ENCODE peak calls at places on chromosomes 13 and 19, in six cellular contexts. One of them, this sample, is unnamed.

GRCh38 chr19:42370667-42371066 is 19.4 kb downstream of the CNFN start:
- DNase-seq in activated CD8-positive, alpha-beta memory T cell treated with anti-CD3 and anti-CD28 coated beads for 1 hour: no peak
- DNase-seq in AG20443: no peak
- DNase-seq in pancreas: no peak
- DNase-seq in HEK293T: no peak
- DNase-seq in uterus: no peak
- DNase-seq in this sample: no peak

GRCh38 chr13:106263801-106264200 is 271.7 kb downstream of the EFNB2 start:
- DNase-seq in AG20443: no peak
- DNase-seq in activated CD8-positive, alpha-beta memory T cell treated with anti-CD3 and anti-CD28 coated beads for 1 hour: no peak
- DNase-seq in HEK293T: no peak
- DNase-seq in pancreas: no peak
- DNase-seq in uterus: no peak
- DNase-seq in this sample: no peak

GRCh38 chr19:29530549-29531457 is 5.0 kb downstream of the VSTM2B start:
- DNase-seq in activated CD8-positive, alpha-beta memory T cell treated with anti-CD3 and anti-CD28 coated beads for 1 hour: no peak
- DNase-seq in AG20443: no peak
- DNase-seq in pancreas: no peak
- DNase-seq in HEK293T: no peak
- DNase-seq in uterus: no peak
- DNase-seq in this sample: no peak

GRCh38 chr13:79245937-79246574 is 160.0 kb downstream of the RBM26 start:
- DNase-seq in activated CD8-positive, alpha-beta memory T cell treated with anti-CD3 and anti-CD28 coated beads for 1 hour: no peak
- DNase-seq in HEK293T: peak
- DNase-seq in pancreas: no peak
- DNase-seq in uterus: no peak
- DNase-seq in AG20443: no peak
- DNase-seq in this sample: no peak

GRCh38 chr19:31639306-31639705 is 290.1 kb upstream of the TSHZ3 start:
- DNase-seq in pancreas: no peak
- DNase-seq in HEK293T: no peak
- DNase-seq in AG20443: no peak
- DNase-seq in uterus: no peak
- DNase-seq in activated CD8-positive, alpha-beta memory T cell treated with anti-CD3 and anti-CD28 coated beads for 1 hour: no peak
- DNase-seq in this sample: no peak

GRCh38 chr19:35531291-35531690 is 2.0 kb upstream of the GAPDHS start:
- DNase-seq in pancreas: no peak
- DNase-seq in activated CD8-positive, alpha-beta memory T cell treated with anti-CD3 and anti-CD28 coated beads for 1 hour: no peak
- DNase-seq in AG20443: no peak
- DNase-seq in HEK293T: no peak
- DNase-seq in uterus: no peak
- DNase-seq in this sample: no peak

GRCh38 chr19:38006361-38007045 is 99.5 kb downstream of the SIPA1L3 start:
- DNase-seq in uterus: no peak
- DNase-seq in activated CD8-positive, alpha-beta memory T cell treated with anti-CD3 and anti-CD28 coated beads for 1 hour: no peak
- DNase-seq in pancreas: no peak
- DNase-seq in HEK293T: no peak
- DNase-seq in AG20443: no peak
- DNase-seq in this sample: no peak

GRCh38 chr13:21668665-21669599 is 1.9 kb upstream of the FGF9 start:
- DNase-seq in AG20443: peak
- DNase-seq in activated CD8-positive, alpha-beta memory T cell treated with anti-CD3 and anti-CD28 coated beads for 1 hour: no peak
- DNase-seq in uterus: no peak
- DNase-seq in HEK293T: peak
- DNase-seq in pancreas: no peak
- DNase-seq in this sample: no peak

GRCh38 chr19:20423381-20424207 is 142.0 kb downstream of the ZNF737 start:
- DNase-seq in uterus: peak
- DNase-seq in activated CD8-positive, alpha-beta memory T cell treated with anti-CD3 and anti-CD28 coated beads for 1 hour: no peak
- DNase-seq in HEK293T: no peak
- DNase-seq in pancreas: peak
- DNase-seq in AG20443: peak
- DNase-seq in this sample: peak

GRCh38 chr13:49185264-49185663 is 34.9 kb upstream of the MLNR start:
- DNase-seq in pancreas: no peak
- DNase-seq in HEK293T: no peak
- DNase-seq in uterus: no peak
- DNase-seq in AG20443: no peak
- DNase-seq in activated CD8-positive, alpha-beta memory T cell treated with anti-CD3 and anti-CD28 coated beads for 1 hour: no peak
- DNase-seq in this sample: no peak

GRCh38 chr13:76711515-76712182 is 174.6 kb downstream of the KCTD12 start:
- DNase-seq in uterus: peak
- DNase-seq in activated CD8-positive, alpha-beta memory T cell treated with anti-CD3 and anti-CD28 coated beads for 1 hour: no peak
- DNase-seq in pancreas: no peak
- DNase-seq in HEK293T: no peak
- DNase-seq in AG20443: peak
- DNase-seq in this sample: no peak

GRCh38 chr19:7975037-7975436 is 30.4 kb downstream of the ELAVL1 start:
- DNase-seq in HEK293T: no peak
- DNase-seq in AG20443: no peak
- DNase-seq in pancreas: no peak
- DNase-seq in activated CD8-positive, alpha-beta memory T cell treated with anti-CD3 and anti-CD28 coated beads for 1 hour: no peak
- DNase-seq in uterus: no peak
- DNase-seq in this sample: no peak

GRCh38 chr13:20672772-20673171 is 30.7 kb upstream of the IL17D start:
- DNase-seq in HEK293T: no peak
- DNase-seq in uterus: no peak
- DNase-seq in pancreas: no peak
- DNase-seq in activated CD8-positive, alpha-beta memory T cell treated with anti-CD3 and anti-CD28 coated beads for 1 hour: no peak
- DNase-seq in AG20443: peak
- DNase-seq in this sample: no peak

GRCh38 chr13:105346141-105346766 is 1189.2 kb downstream of the EFNB2 start:
- DNase-seq in HEK293T: no peak
- DNase-seq in activated CD8-positive, alpha-beta memory T cell treated with anti-CD3 and anti-CD28 coated beads for 1 hour: no peak
- DNase-seq in AG20443: peak
- DNase-seq in pancreas: no peak
- DNase-seq in uterus: no peak
- DNase-seq in this sample: no peak

GRCh38 chr19:12527034-12527836 is 24.0 kb downstream of the ZNF564 start:
- DNase-seq in pancreas: no peak
- DNase-seq in AG20443: no peak
- DNase-seq in uterus: no peak
- DNase-seq in HEK293T: no peak
- DNase-seq in activated CD8-positive, alpha-beta memory T cell treated with anti-CD3 and anti-CD28 coated beads for 1 hour: no peak
- DNase-seq in this sample: no peak

GRCh38 chr13:95002968-95003813 is 290.8 kb upstream of the SOX21 start:
- DNase-seq in uterus: no peak
- DNase-seq in pancreas: no peak
- DNase-seq in HEK293T: no peak
- DNase-seq in AG20443: peak
- DNase-seq in activated CD8-positive, alpha-beta memory T cell treated with anti-CD3 and anti-CD28 coated beads for 1 hour: no peak
- DNase-seq in this sample: no peak

GRCh38 chr13:86813198-86813597 is 858.0 kb upstream of the SLITRK5 start:
- DNase-seq in pancreas: no peak
- DNase-seq in AG20443: no peak
- DNase-seq in HEK293T: no peak
- DNase-seq in uterus: no peak
- DNase-seq in activated CD8-positive, alpha-beta memory T cell treated with anti-CD3 and anti-CD28 coated beads for 1 hour: no peak
- DNase-seq in this sample: no peak

GRCh38 chr19:50325310-50326100 is 3.7 kb downstream of the KCNC3 start:
- DNase-seq in AG20443: peak
- DNase-seq in HEK293T: peak
- DNase-seq in uterus: no peak
- DNase-seq in pancreas: peak
- DNase-seq in activated CD8-positive, alpha-beta memory T cell treated with anti-CD3 and anti-CD28 coated beads for 1 hour: peak
- DNase-seq in this sample: peak

GRCh38 chr19:49272204-49272603 is 52.8 kb downstream of the SLC6A16 start:
- DNase-seq in activated CD8-positive, alpha-beta memory T cell treated with anti-CD3 and anti-CD28 coated beads for 1 hour: no peak
- DNase-seq in AG20443: no peak
- DNase-seq in pancreas: no peak
- DNase-seq in uterus: no peak
- DNase-seq in HEK293T: no peak
- DNase-seq in this sample: no peak

GRCh38 chr19:6611441-6611852 is 20.5 kb upstream of the CD70 start:
- DNase-seq in HEK293T: no peak
- DNase-seq in pancreas: no peak
- DNase-seq in AG20443: peak
- DNase-seq in activated CD8-positive, alpha-beta memory T cell treated with anti-CD3 and anti-CD28 coated beads for 1 hour: no peak
- DNase-seq in uterus: no peak
- DNase-seq in this sample: no peak

GRCh38 chr13:110616103-110617101 is 1.1 kb downstream of the NAXD start:
- DNase-seq in activated CD8-positive, alpha-beta memory T cell treated with anti-CD3 and anti-CD28 coated beads for 1 hour: no peak
- DNase-seq in HEK293T: no peak
- DNase-seq in AG20443: peak
- DNase-seq in pancreas: peak
- DNase-seq in uterus: no peak
- DNase-seq in this sample: peak

GRCh38 chr13:33518442-33518841 is 232.9 kb upstream of the STARD13 start:
- DNase-seq in pancreas: no peak
- DNase-seq in AG20443: no peak
- DNase-seq in HEK293T: no peak
- DNase-seq in activated CD8-positive, alpha-beta memory T cell treated with anti-CD3 and anti-CD28 coated beads for 1 hour: no peak
- DNase-seq in uterus: no peak
- DNase-seq in this sample: no peak

GRCh38 chr19:5292453-5292842 is 48.2 kb downstream of the PTPRS start:
- DNase-seq in HEK293T: peak
- DNase-seq in AG20443: peak
- DNase-seq in activated CD8-positive, alpha-beta memory T cell treated with anti-CD3 and anti-CD28 coated beads for 1 hour: no peak
- DNase-seq in pancreas: peak
- DNase-seq in uterus: no peak
- DNase-seq in this sample: peak

GRCh38 chr13:102771298-102772041 is 2.1 kb downstream of the TEX30 start:
- DNase-seq in activated CD8-positive, alpha-beta memory T cell treated with anti-CD3 and anti-CD28 coated beads for 1 hour: no peak
- DNase-seq in AG20443: no peak
- DNase-seq in pancreas: no peak
- DNase-seq in HEK293T: no peak
- DNase-seq in uterus: no peak
- DNase-seq in this sample: no peak

GRCh38 chr19:19146000-19146608 is 7.8 kb upstream of the TMEM161A start:
- DNase-seq in activated CD8-positive, alpha-beta memory T cell treated with anti-CD3 and anti-CD28 coated beads for 1 hour: peak
- DNase-seq in pancreas: peak
- DNase-seq in HEK293T: peak
- DNase-seq in AG20443: peak
- DNase-seq in uterus: peak
- DNase-seq in this sample: peak

GRCh38 chr13:27211771-27212364 is 39.5 kb upstream of the RPL21 start:
- DNase-seq in pancreas: no peak
- DNase-seq in uterus: no peak
- DNase-seq in HEK293T: no peak
- DNase-seq in activated CD8-positive, alpha-beta memory T cell treated with anti-CD3 and anti-CD28 coated beads for 1 hour: no peak
- DNase-seq in AG20443: no peak
- DNase-seq in this sample: no peak

GRCh38 chr19:7216373-7216902 is 77.8 kb downstream of the INSR start:
- DNase-seq in HEK293T: no peak
- DNase-seq in pancreas: no peak
- DNase-seq in AG20443: no peak
- DNase-seq in uterus: no peak
- DNase-seq in activated CD8-positive, alpha-beta memory T cell treated with anti-CD3 and anti-CD28 coated beads for 1 hour: no peak
- DNase-seq in this sample: no peak

GRCh38 chr19:1401138-1401888 is at the start of gene GAMT:
- DNase-seq in activated CD8-positive, alpha-beta memory T cell treated with anti-CD3 and anti-CD28 coated beads for 1 hour: peak
- DNase-seq in HEK293T: peak
- DNase-seq in uterus: no peak
- DNase-seq in AG20443: peak
- DNase-seq in pancreas: peak
- DNase-seq in this sample: peak

GRCh38 chr13:24208314-24208713 is 47.8 kb downstream of the SPATA13 start:
- DNase-seq in activated CD8-positive, alpha-beta memory T cell treated with anti-CD3 and anti-CD28 coated beads for 1 hour: no peak
- DNase-seq in pancreas: no peak
- DNase-seq in AG20443: peak
- DNase-seq in HEK293T: no peak
- DNase-seq in uterus: no peak
- DNase-seq in this sample: no peak

GRCh38 chr19:46495789-46496099 is at the start of gene PNMA8B:
- DNase-seq in activated CD8-positive, alpha-beta memory T cell treated with anti-CD3 and anti-CD28 coated beads for 1 hour: no peak
- DNase-seq in HEK293T: no peak
- DNase-seq in uterus: peak
- DNase-seq in pancreas: peak
- DNase-seq in AG20443: peak
- DNase-seq in this sample: no peak

GRCh38 chr13:110262082-110262436 is 44.9 kb downstream of the COL4A1 start:
- DNase-seq in AG20443: no peak
- DNase-seq in pancreas: no peak
- DNase-seq in activated CD8-positive, alpha-beta memory T cell treated with anti-CD3 and anti-CD28 coated beads for 1 hour: no peak
- DNase-seq in HEK293T: no peak
- DNase-seq in uterus: no peak
- DNase-seq in this sample: no peak

GRCh38 chr13:21343659-21344058 is 115.4 kb downstream of the ZDHHC20 start:
- DNase-seq in uterus: no peak
- DNase-seq in pancreas: no peak
- DNase-seq in HEK293T: no peak
- DNase-seq in AG20443: no peak
- DNase-seq in activated CD8-positive, alpha-beta memory T cell treated with anti-CD3 and anti-CD28 coated beads for 1 hour: no peak
- DNase-seq in this sample: no peak

GRCh38 chr13:28340272-28340793 is 154.6 kb downstream of the FLT1 start:
- DNase-seq in activated CD8-positive, alpha-beta memory T cell treated with anti-CD3 and anti-CD28 coated beads for 1 hour: no peak
- DNase-seq in HEK293T: no peak
- DNase-seq in uterus: no peak
- DNase-seq in pancreas: no peak
- DNase-seq in AG20443: no peak
- DNase-seq in this sample: no peak

GRCh38 chr13:87622921-87623320 is 48.2 kb upstream of the SLITRK5 start:
- DNase-seq in pancreas: no peak
- DNase-seq in HEK293T: no peak
- DNase-seq in uterus: no peak
- DNase-seq in activated CD8-positive, alpha-beta memory T cell treated with anti-CD3 and anti-CD28 coated beads for 1 hour: no peak
- DNase-seq in AG20443: no peak
- DNase-seq in this sample: no peak

GRCh38 chr13:106468207-106468606 is 67.3 kb downstream of the EFNB2 start:
- DNase-seq in pancreas: peak
- DNase-seq in AG20443: no peak
- DNase-seq in uterus: no peak
- DNase-seq in HEK293T: no peak
- DNase-seq in activated CD8-positive, alpha-beta memory T cell treated with anti-CD3 and anti-CD28 coated beads for 1 hour: no peak
- DNase-seq in this sample: no peak